ENCODE peak calls at places on chromosomes 16 and 17, in ten cellular contexts. J is thoracic aorta, F is A673, Q is PC-9, S is neural progenitor cell, O is lower lobe of right lung, Y is A549, I is tibial nerve, P is PC-3, M is GM23248. Z is an unnamed sample.

GRCh38 chr17:58337126-58337599 is 8.6 kb upstream of the TSPOAP1 start:
- DNase-seq in P (no peak), M (no peak), Y (no peak), O (no peak), J (no peak), S (no peak), F (no peak), I (no peak), Q (no peak), Z (no peak)

GRCh38 chr16:46972971-46973456 is 460 bp downstream of the DNAJA2 start:
- DNase-seq in O (peak), I (no peak), J (no peak), P (peak), F (peak), S (peak), Y (no peak), M (peak), Q (peak), Z (no peak)

GRCh38 chr17:64319531-64319930 is 56.5 kb upstream of the TEX2 start:
- DNase-seq in I (no peak), F (no peak), O (no peak), J (no peak), Y (no peak), M (no peak), P (no peak), Q (no peak), S (no peak), Z (no peak)

GRCh38 chr17:31156326-31156725 is 61.5 kb downstream of the NF1 start:
- DNase-seq in M (peak), Y (no peak), S (no peak), O (no peak), P (no peak), F (no peak), J (no peak), I (no peak), Q (no peak), Z (no peak)

GRCh38 chr16:19218581-19218980 is 50.5 kb downstream of the SYT17 start:
- DNase-seq in J (no peak), S (no peak), Y (no peak), O (no peak), I (no peak), P (no peak), Q (no peak), M (no peak), F (no peak), Z (no peak)

GRCh38 chr17:78818932-78819331 is 21.7 kb downstream of the USP36 start:
- DNase-seq in Y (no peak), F (peak), O (no peak), I (no peak), J (no peak), M (no peak), P (no peak), S (no peak), Q (no peak), Z (peak)

GRCh38 chr17:76567634-76568432 is 17.8 kb downstream of the ST6GALNAC2 start:
- DNase-seq in M (no peak), Y (no peak), F (no peak), S (no peak), P (peak), O (peak), J (no peak), I (no peak), Q (no peak), Z (no peak)

GRCh38 chr17:77679589-77679988 is 278.9 kb upstream of the TNRC6C start:
- DNase-seq in I (no peak), J (no peak), M (no peak), F (no peak), O (no peak), P (no peak), Y (no peak), Q (no peak), S (no peak), Z (no peak)

GRCh38 chr17:74018116-74018515 is 185.4 kb upstream of the RPL38 start:
- DNase-seq in J (no peak), P (no peak), I (no peak), O (no peak), Y (no peak), S (no peak), F (no peak), M (no peak), Q (no peak), Z (no peak)

GRCh38 chr16:2973081-2973480 is 3.9 kb downstream of the PAQR4 start:
- DNase-seq in J (no peak), F (peak), M (no peak), O (no peak), P (no peak), Y (no peak), I (no peak), S (no peak), Q (no peak), Z (no peak)

GRCh38 chr17:33500141-33500540 is 207.0 kb upstream of the ASIC2 start:
- DNase-seq in M (no peak), Y (no peak), P (no peak), S (no peak), F (no peak), J (no peak), I (no peak), O (no peak), Q (no peak), Z (no peak)

GRCh38 chr17:67751101-67752074 is 33.7 kb downstream of the NOL11 start:
- DNase-seq in I (no peak), S (no peak), J (no peak), P (no peak), F (no peak), Q (no peak), Y (no peak), M (no peak), O (no peak), Z (no peak)

GRCh38 chr17:48335858-48336500 is 94.0 kb downstream of the SKAP1 start:
- DNase-seq in M (peak), Y (peak), F (peak), P (peak), O (no peak), I (no peak), S (peak), J (no peak), Q (peak), Z (peak)

GRCh38 chr17:28527859-28528258 is 21.7 kb downstream of the FOXN1 start:
- DNase-seq in F (no peak), M (no peak), Y (no peak), I (no peak), S (no peak), O (peak), P (peak), J (no peak), Q (peak), Z (no peak)

GRCh38 chr17:44794699-44795413 is 35.2 kb downstream of the GJC1 start:
- DNase-seq in I (no peak), Y (peak), J (no peak), Q (peak), O (no peak), P (peak), S (no peak), M (peak), F (peak), Z (no peak)
- H3K27ac ChIP-seq in I (peak), Y (peak), J (peak), Q (peak), O (peak), P (peak), S (peak), M (peak), F (peak), Z (no peak)

GRCh38 chr17:40307691-40308289 is 1.2 kb upstream of the RARA start:
- DNase-seq in F (no peak), Q (no peak), S (no peak), I (no peak), Y (no peak), O (peak), M (peak), J (no peak), P (no peak), Z (no peak)
- H3K27ac ChIP-seq in F (peak), Q (no peak), S (no peak), I (peak), Y (peak), O (peak), M (peak), J (no peak), P (no peak), Z (peak)

DNA sequence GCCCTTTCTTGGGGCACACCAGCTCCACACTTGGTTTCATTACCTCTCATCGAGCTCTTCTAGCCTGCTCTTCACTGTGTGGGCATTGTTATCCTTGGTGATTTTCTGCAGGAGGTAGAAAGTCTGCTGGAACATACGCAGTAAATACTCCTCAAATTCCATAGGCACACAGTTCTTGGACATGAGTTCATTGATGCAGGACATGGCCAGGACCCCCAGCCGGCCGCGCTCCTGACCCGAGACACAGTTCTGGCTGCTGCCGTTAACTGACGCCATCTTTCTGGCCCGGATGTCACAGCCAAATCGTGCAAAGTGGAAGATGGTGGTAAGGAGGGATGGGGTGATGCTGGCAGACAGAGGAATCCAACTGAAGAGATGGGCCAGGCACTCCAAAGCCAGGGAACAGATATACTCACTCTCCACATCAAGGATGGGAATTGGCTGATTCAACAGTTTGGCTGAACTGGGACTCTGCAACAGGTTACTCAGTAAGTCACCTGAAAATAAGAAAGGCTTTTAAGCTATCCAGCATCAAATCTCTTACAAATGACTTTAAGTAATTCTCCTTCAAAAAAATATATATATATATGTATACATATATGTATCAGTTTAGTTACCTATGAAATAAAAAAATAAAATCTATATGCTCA is 55.6 kb downstream of the XPO6 start:
- DNase-seq in S (no peak), I (no peak), P (no peak), J (no peak), O (no peak), Y (no peak), Q (peak), M (no peak), F (no peak), Z (no peak)
- H3K27ac ChIP-seq in S (no peak), I (no peak), P (no peak), J (no peak), O (no peak), Y (no peak), Q (no peak), M (no peak), F (no peak), Z (no peak)

GRCh38 chr16:10120953-10121352 is 61.3 kb downstream of the GRIN2A start:
- DNase-seq in S (no peak), J (no peak), P (peak), I (no peak), Q (no peak), F (no peak), M (no peak), O (no peak), Y (no peak), Z (no peak)

GRCh38 chr16:10121496-10121895 is 60.7 kb downstream of the GRIN2A start:
- DNase-seq in Y (no peak), J (no peak), O (no peak), F (no peak), I (no peak), Q (peak), M (peak), P (peak), S (no peak), Z (no peak)

GRCh38 chr16:10123141-10123540 is 59.1 kb downstream of the GRIN2A start:
- DNase-seq in Y (no peak), O (no peak), J (no peak), I (no peak), F (no peak), M (no peak), P (peak), Q (no peak), S (no peak), Z (no peak)

GRCh38 chr16:10122546-10122945 is 59.7 kb downstream of the GRIN2A start:
- DNase-seq in P (peak), S (peak), Y (peak), M (peak), F (no peak), Q (no peak), J (no peak), O (no peak), I (no peak), Z (no peak)

DNA sequence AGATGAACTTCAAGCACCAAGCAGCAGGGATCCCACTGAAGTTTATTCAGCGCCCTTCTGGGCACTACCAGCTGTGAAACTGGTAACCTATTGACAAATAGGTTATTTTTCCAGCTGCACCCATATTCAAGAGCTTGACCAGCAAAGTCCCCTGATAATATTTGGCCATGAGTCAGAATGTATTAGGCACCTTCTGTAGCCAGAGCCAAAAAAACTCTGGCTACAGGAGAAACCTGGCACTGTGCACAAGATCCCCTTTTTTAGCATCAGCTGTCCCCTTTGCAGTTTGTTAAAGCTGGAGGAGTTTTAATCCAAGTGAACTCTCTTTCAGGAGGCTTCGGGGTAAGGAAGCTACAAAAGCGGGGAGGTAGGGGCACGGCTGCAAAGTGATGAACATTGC is 60.2 kb downstream of the GRIN2A start:
- DNase-seq in F (no peak), O (no peak), P (peak), J (no peak), S (no peak), M (no peak), I (no peak), Y (no peak), Q (no peak), Z (no peak)
- H3K27ac ChIP-seq in F (no peak), O (no peak), P (peak), J (peak), S (no peak), M (no peak), I (no peak), Y (no peak), Q (no peak), Z (no peak)

GRCh38 chr17:17902877-17903276 is 66.1 kb upstream of the SREBF1 start:
- DNase-seq in F (no peak), O (no peak), S (no peak), Y (no peak), J (no peak), I (no peak), M (no peak), P (no peak), Q (no peak), Z (no peak)
- H3K27ac ChIP-seq in F (no peak), O (no peak), S (no peak), Y (peak), J (no peak), I (no peak), M (no peak), P (no peak), Q (no peak), Z (no peak)

DNA sequence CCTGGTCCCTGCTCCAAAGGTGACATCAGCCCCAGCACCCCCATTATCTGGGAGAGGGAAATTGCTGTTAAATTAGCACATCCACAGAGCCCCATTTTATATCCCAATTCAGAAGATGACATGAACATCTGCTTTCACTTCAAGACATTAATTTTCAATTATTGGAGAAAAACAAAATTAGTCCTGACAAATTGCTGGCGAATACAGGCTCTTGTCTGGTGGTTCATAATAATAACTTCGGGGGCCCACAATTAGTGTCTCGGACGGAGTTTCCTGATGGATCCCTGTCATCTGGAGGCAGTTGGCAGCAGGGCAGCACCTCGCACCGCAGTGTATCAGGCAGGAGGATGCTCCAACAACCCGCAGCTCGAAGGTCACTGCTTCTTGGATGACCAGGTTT is 7.4 kb downstream of the ZNF423 start:
- DNase-seq in Q (no peak), O (no peak), Y (no peak), M (no peak), I (no peak), F (no peak), P (no peak), J (no peak), S (no peak), Z (no peak)
- H3K27ac ChIP-seq in Q (no peak), O (no peak), Y (no peak), M (no peak), I (no peak), F (no peak), P (no peak), J (no peak), S (no peak), Z (no peak)

GRCh38 chr16:81517630-81518438 is 73.2 kb downstream of the CMIP start:
- DNase-seq in S (no peak), O (no peak), Y (no peak), F (no peak), M (peak), J (no peak), Q (no peak), P (peak), I (no peak), Z (no peak)

GRCh38 chr16:81520151-81520470 is 75.5 kb downstream of the CMIP start:
- DNase-seq in M (no peak), F (no peak), S (no peak), I (no peak), Q (no peak), P (no peak), O (peak), J (no peak), Y (no peak), Z (no peak)

GRCh38 chr16:81519298-81520150 is 74.9 kb downstream of the CMIP start:
- DNase-seq in J (no peak), M (no peak), P (peak), F (no peak), Y (no peak), I (no peak), Q (no peak), S (no peak), O (no peak), Z (no peak)

GRCh38 chr16:81517150-81517499 is 72.5 kb downstream of the CMIP start:
- DNase-seq in Y (no peak), M (no peak), I (no peak), S (no peak), O (no peak), J (no peak), F (no peak), Q (no peak), P (no peak), Z (no peak)

GRCh38 chr16:81518439-81518757 is 73.8 kb downstream of the CMIP start:
- DNase-seq in I (no peak), M (no peak), S (no peak), Y (no peak), Q (no peak), F (no peak), J (no peak), O (no peak), P (no peak), Z (no peak)
- H3K27ac ChIP-seq in I (no peak), M (no peak), S (no peak), Y (peak), Q (no peak), F (no peak), J (no peak), O (no peak), P (peak), Z (peak)

GRCh38 chr17:17056167-17056562 is 13.9 kb downstream of the MPRIP start:
- DNase-seq in J (no peak), Q (no peak), F (no peak), P (no peak), S (no peak), Y (no peak), O (peak), I (no peak), M (peak), Z (no peak)
- H3K27ac ChIP-seq in J (peak), Q (peak), F (no peak), P (no peak), S (no peak), Y (peak), O (peak), I (peak), M (peak), Z (no peak)